ENCODE peak calls at places on chromosome 11, in eight cellular contexts. X is foreskin keratinocyte, F is tibial artery, N is colonic mucosa, M is ascending aorta, H is heart left ventricle, J is OCI-LY7, U is neural progenitor cell. W is an unnamed sample. For H3K4me1, the result is how much of the 10 kb centered on the place peaks cover.

GRCh38 chr11:28223577-28223976 is 115.4 kb downstream of the METTL15 start:
- DNase-seq in X (no peak), F (no peak), N (no peak), M (no peak), H (no peak), J (no peak), U (no peak), W (no peak)

GRCh38 chr11:15816270-15816871 is 540.0 kb downstream of the SOX6 start:
- DNase-seq in X (no peak), F (peak), N (no peak), M (peak), H (peak), J (no peak), U (no peak), W (no peak)

GRCh38 chr11:125166347-125166841 is 1.8 kb downstream of the PKNOX2 start:
- DNase-seq in X (no peak), F (peak), N (no peak), M (peak), H (peak), J (no peak), U (peak), W (no peak)

GRCh38 chr11:131745405-131745804 is 375.0 kb downstream of the NTM start:
- DNase-seq in X (no peak), F (no peak), N (no peak), M (no peak), H (no peak), J (no peak), U (no peak), W (no peak)

GRCh38 chr11:789951-790350 is at the start of gene CEND1:
- DNase-seq in X (no peak), F (no peak), N (no peak), M (no peak), H (no peak), J (peak), U (peak), W (peak)

GRCh38 chr11:112523477-112523876 is 262.8 kb upstream of the PLET1 start:
- DNase-seq in X (no peak), F (peak), N (no peak), M (peak), H (peak), J (no peak), U (peak), W (peak)

GRCh38 chr11:61297741-61298140 is 2.6 kb upstream of the VWCE start:
- DNase-seq in X (peak), F (no peak), N (no peak), M (peak), H (peak), J (no peak), U (no peak), W (no peak)

GRCh38 chr11:44421090-44421675 is 111.2 kb upstream of the ALX4 start:
- DNase-seq in X (no peak), F (no peak), N (no peak), M (no peak), H (no peak), J (no peak), U (peak), W (no peak)

GRCh38 chr11:69010361-69010891 is 2.6 kb downstream of the MRGPRF start:
- DNase-seq in X (no peak), F (no peak), N (no peak), M (no peak), H (no peak), J (no peak), U (no peak), W (no peak)

GRCh38 chr11:62501432-62501891 is 45.1 kb downstream of the AHNAK start:
- DNase-seq in X (no peak), F (no peak), N (no peak), M (no peak), H (peak), J (no peak), U (peak), W (no peak)

GRCh38 chr11:107011977-107012376 is 6.3 kb downstream of the GUCY1A2 start:
- DNase-seq in X (no peak), F (no peak), N (no peak), M (no peak), H (no peak), J (no peak), U (no peak), W (no peak)

GRCh38 chr11:13928566-13929251 is 33.8 kb upstream of the SPON1 start:
- DNase-seq in X (no peak), F (no peak), N (no peak), M (no peak), H (no peak), J (peak), U (no peak), W (no peak)

GRCh38 chr11:45881708-45882368 is 3.6 kb upstream of the MAPK8IP1 start:
- DNase-seq in X (no peak), F (no peak), N (no peak), M (no peak), H (no peak), J (no peak), U (no peak), W (peak)

GRCh38 chr11:102111011-102111786 is 952 bp downstream of the YAP1 start:
- DNase-seq in X (peak), F (peak), N (peak), M (peak), H (peak), J (no peak), U (peak), W (peak)

GRCh38 chr11:117420598-117420997 is 92.9 kb downstream of the CEP164 start:
- DNase-seq in X (no peak), F (no peak), N (no peak), M (no peak), H (no peak), J (no peak), U (no peak), W (no peak)

GRCh38 chr11:21564813-21565212 is 628.1 kb upstream of the ANO5 start:
- DNase-seq in X (no peak), F (no peak), N (peak), M (no peak), H (no peak), J (no peak), U (no peak), W (no peak)

GRCh38 chr11:80702264-80702663 is 1261.4 kb upstream of the TENM4 start:
- DNase-seq in X (peak), F (no peak), N (no peak), M (no peak), H (no peak), J (no peak), U (no peak), W (no peak)

GRCh38 chr11:2772544-2773031 is 72.8 kb upstream of the KCNQ1OT1 start:
- DNase-seq in X (peak), F (peak), N (peak), M (peak), H (peak), J (no peak), U (no peak), W (no peak)

GRCh38 chr11:43012606-43013005 is 299.2 kb upstream of the API5 start:
- DNase-seq in X (no peak), F (no peak), N (no peak), M (no peak), H (no peak), J (no peak), U (no peak), W (no peak)

GRCh38 chr11:119012629-119013170 is 5.4 kb downstream of the RPS25 start:
- DNase-seq in X (no peak), F (no peak), N (no peak), M (no peak), H (no peak), J (no peak), U (no peak), W (no peak)

GRCh38 chr11:86692317-86692716 is 19.9 kb upstream of the ME3 start:
- DNase-seq in X (no peak), F (no peak), N (no peak), M (no peak), H (no peak), J (no peak), U (no peak), W (no peak)

GRCh38 chr11:79845002-79845709 is 404.3 kb upstream of the TENM4 start:
- DNase-seq in X (no peak), F (no peak), N (no peak), M (no peak), H (no peak), J (no peak), U (peak), W (no peak)

GRCh38 chr11:20754957-20755356 is 85.6 kb downstream of the NELL1 start:
- DNase-seq in X (peak), F (no peak), N (no peak), M (no peak), H (no peak), J (peak), U (peak), W (no peak)

GRCh38 chr11:132087148-132087547 is 716.7 kb downstream of the NTM start:
- DNase-seq in X (no peak), F (no peak), N (no peak), M (no peak), H (no peak), J (no peak), U (no peak), W (no peak)

GRCh38 chr11:65417221-65417701 is 5.3 kb upstream of the NEAT1 start:
- DNase-seq in X (no peak), F (peak), N (no peak), M (no peak), H (peak), J (peak), U (no peak), W (no peak)

GRCh38 chr11:2211113-2211971 is 39.7 kb upstream of the TH start:
- DNase-seq in X (no peak), F (peak), N (peak), M (no peak), H (peak), J (no peak), U (peak), W (no peak)

GRCh38 chr11:67178421-67178820 is 59.4 kb downstream of the KDM2A start:
- DNase-seq in X (no peak), F (no peak), N (no peak), M (no peak), H (no peak), J (no peak), U (no peak), W (no peak)

GRCh38 chr11:110525883-110526282 is 96.1 kb downstream of the FDX1 start:
- DNase-seq in X (peak), F (no peak), N (no peak), M (peak), H (no peak), J (no peak), U (no peak), W (no peak)

GRCh38 chr11:85941380-85941973 is 86.3 kb downstream of the CCDC83 start:
- DNase-seq in X (no peak), F (peak), N (peak), M (peak), H (peak), J (peak), U (peak), W (peak)

GRCh38 chr11:4979021-4979420 is 15.6 kb upstream of the OR51L1 start:
- DNase-seq in X (no peak), F (no peak), N (no peak), M (no peak), H (no peak), J (no peak), U (no peak), W (no peak)

GRCh38 chr11:31874631-31875191 is 63.6 kb upstream of the PAX6 start:
- DNase-seq in X (no peak), F (no peak), N (no peak), M (no peak), H (no peak), J (no peak), U (peak), W (no peak)

GRCh38 chr11:126511475-126512115 is 156.1 kb downstream of the ST3GAL4 start:
- DNase-seq in X (no peak), F (no peak), N (no peak), M (no peak), H (no peak), J (no peak), U (no peak), W (no peak)

GRCh38 chr11:72668645-72669347 is 5.4 kb downstream of the PDE2A start:
- DNase-seq in X (no peak), F (no peak), N (no peak), M (no peak), H (no peak), J (no peak), U (peak), W (no peak)

GRCh38 chr11:12640926-12641849 is 33.0 kb upstream of the TEAD1 start:
- DNase-seq in X (no peak), F (no peak), N (peak), M (no peak), H (no peak), J (no peak), U (no peak), W (no peak)

GRCh38 chr11:44036811-44037657 is 10.7 kb upstream of the ACCSL start:
- DNase-seq in X (peak), F (peak), N (peak), M (peak), H (peak), J (peak), U (peak), W (peak)

GRCh38 chr11:115869131-115869530 is 364.9 kb upstream of the CADM1 start:
- DNase-seq in X (no peak), F (no peak), N (no peak), M (no peak), H (no peak), J (no peak), U (no peak), W (no peak)

GRCh38 chr11:70483077-70483861 is 84.9 kb downstream of the CTTN start:
- DNase-seq in X (no peak), F (no peak), N (no peak), M (no peak), H (peak), J (peak), U (no peak), W (no peak)

DNA sequence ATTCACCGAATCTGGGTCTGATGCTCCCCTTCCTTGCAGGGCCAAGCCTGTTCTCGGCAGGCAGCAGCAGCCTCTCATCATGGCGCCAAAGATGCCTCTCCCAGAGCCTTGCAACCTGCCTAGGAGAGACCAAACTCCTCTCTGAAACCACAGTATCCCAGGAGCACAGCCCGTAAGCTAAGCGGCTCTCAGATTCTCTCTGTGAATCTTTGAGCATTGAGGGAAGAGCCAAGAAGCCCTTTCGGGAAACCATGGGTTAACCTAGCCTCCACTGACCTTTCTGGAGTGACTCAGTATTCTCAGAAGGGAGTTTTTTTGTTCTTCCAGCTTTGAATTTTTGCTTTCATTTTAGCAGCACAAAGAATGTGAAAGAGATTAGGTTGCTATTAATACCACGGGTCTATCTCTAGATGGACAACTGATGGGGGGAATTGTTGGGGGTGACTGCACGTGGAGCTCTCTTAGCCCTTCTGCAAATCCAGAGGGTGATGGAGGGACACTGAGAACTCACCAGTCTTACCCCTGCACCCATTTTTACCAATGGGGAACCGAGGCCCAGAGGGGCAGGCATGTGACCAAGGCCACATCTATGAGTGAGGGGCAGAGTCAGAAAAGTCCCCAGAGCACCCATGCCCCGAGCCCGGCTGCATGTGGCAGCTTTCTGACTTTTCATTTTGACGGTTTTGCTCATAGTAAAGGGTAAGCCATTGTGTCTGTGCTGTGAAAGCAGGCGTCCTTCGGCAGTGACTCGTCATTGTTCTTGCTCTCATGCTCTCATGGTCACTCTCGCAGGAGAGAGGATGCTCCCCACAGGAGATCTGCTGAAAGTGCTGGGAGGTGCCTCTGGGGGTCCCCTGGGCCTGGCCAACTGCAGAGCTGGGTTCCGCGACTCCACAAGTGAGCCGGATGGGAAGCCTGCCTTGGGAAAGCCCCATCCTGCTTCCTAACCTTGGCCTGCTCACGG is 36.0 kb downstream of the IRAG1 start:
- DNase-seq in X (no peak), F (no peak), N (no peak), M (no peak), H (peak), J (no peak), U (no peak), W (no peak)
- H3K4me1 ChIP-seq in X (under half), F (half or more), N (under half), M (under half), H (under half), J (under half), U (under half), W (under half)

GRCh38 chr11:108237058-108237481 is 14.2 kb downstream of the ATM start:
- DNase-seq in X (no peak), F (no peak), N (no peak), M (no peak), H (no peak), J (peak), U (no peak), W (no peak)

GRCh38 chr11:108239076-108239475 is 16.2 kb downstream of the ATM start:
- DNase-seq in X (no peak), F (no peak), N (no peak), M (no peak), H (no peak), J (no peak), U (no peak), W (no peak)

GRCh38 chr11:108246309-108246708 is 23.4 kb downstream of the ATM start:
- DNase-seq in X (no peak), F (no peak), N (no peak), M (no peak), H (no peak), J (no peak), U (no peak), W (no peak)

GRCh38 chr11:108242422-108242821 is 19.6 kb downstream of the ATM start:
- DNase-seq in X (no peak), F (no peak), N (no peak), M (no peak), H (no peak), J (no peak), U (no peak), W (no peak)

DNA sequence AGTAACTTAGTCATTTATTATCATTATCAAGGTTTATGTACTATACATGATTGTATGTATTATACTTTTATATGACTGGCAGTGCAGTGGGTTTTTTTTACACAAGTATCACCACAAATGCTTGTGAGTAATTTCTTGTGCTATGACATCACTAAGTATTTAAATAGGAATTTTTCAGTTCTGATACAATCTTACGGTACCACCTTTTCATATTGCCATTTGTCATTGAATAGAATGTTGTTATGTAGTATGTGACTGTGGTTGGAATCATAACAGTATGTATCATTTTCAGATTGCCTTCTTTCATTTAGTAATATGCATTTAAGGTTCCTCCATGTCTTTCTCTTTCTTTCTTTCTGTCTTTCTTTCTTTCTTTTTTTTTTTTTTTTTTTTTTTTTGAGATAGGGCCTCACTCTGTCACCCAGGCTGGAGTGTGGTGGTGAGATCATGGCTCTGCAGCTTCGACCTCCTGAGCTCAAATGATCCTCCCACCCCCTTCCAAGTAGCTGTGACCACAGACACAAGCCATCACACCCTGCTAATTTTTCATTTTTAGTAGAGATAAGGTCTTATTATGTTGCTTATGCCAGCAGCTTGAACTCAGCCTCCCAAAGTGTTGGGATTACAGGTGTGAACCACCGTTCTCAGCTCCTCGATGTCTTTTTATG is 18.6 kb downstream of the ATM start:
- DNase-seq in X (no peak), F (no peak), N (no peak), M (no peak), H (no peak), J (no peak), U (no peak), W (no peak)
- H3K4me1 ChIP-seq in X (under half), F (under half), N (under half), M (under half), H (under half), J (under half), U (under half), W (under half)

GRCh38 chr11:122131126-122131525 is 15.1 kb upstream of the BLID start:
- DNase-seq in X (no peak), F (no peak), N (no peak), M (no peak), H (no peak), J (no peak), U (no peak), W (no peak)
- H3K4me1 ChIP-seq in X (under half), F (under half), N (under half), M (under half), H (under half), J (under half), U (under half), W (under half)

GRCh38 chr11:18285841-18286240 is 19.8 kb downstream of the SAA1 start:
- DNase-seq in X (no peak), F (no peak), N (no peak), M (no peak), H (no peak), J (no peak), U (no peak), W (no peak)

GRCh38 chr11:18277560-18278271 is 11.7 kb downstream of the SAA1 start:
- DNase-seq in X (no peak), F (no peak), N (no peak), M (no peak), H (no peak), J (no peak), U (no peak), W (no peak)

GRCh38 chr11:18282626-18283025 is 16.6 kb downstream of the SAA1 start:
- DNase-seq in X (no peak), F (no peak), N (no peak), M (no peak), H (no peak), J (no peak), U (no peak), W (no peak)

GRCh38 chr11:18280438-18281046 is 14.5 kb downstream of the SAA1 start:
- DNase-seq in X (no peak), F (no peak), N (no peak), M (no peak), H (no peak), J (no peak), U (no peak), W (no peak)
- H3K4me1 ChIP-seq in X (under half), F (under half), N (under half), M (under half), H (under half), J (under half), U (under half), W (under half)

GRCh38 chr11:7577226-7577882 is 63.6 kb downstream of the PPFIBP2 start:
- DNase-seq in X (no peak), F (peak), N (peak), M (peak), H (peak), J (no peak), U (no peak), W (peak)
- H3K4me1 ChIP-seq in X (under half), F (half or more), N (under half), M (under half), H (under half), J (under half), U (under half), W (under half)

GRCh38 chr11:93733474-93733873 is 7.8 kb downstream of the TAF1D start:
- DNase-seq in X (no peak), F (no peak), N (no peak), M (no peak), H (no peak), J (no peak), U (no peak), W (no peak)
- H3K4me1 ChIP-seq in X (under half), F (under half), N (under half), M (under half), H (under half), J (half or more), U (under half), W (under half)

W was measured in BE2C.